ENCODE peak calls at places on chromosomes 7 and 10, in eight cellular contexts. One of them, this sample, is unnamed.

GRCh38 chr7:54091322-54091721 is 450.9 kb upstream of the VSTM2A start:
- DNase-seq in activated CD8-positive, alpha-beta memory T cell treated with anti-CD3 and anti-CD28 coated beads for 48 hours: no peak
- DNase-seq in substantia nigra: no peak
- DNase-seq in activated CD4-positive, alpha-beta T cell treated with anti-CD3 and anti-CD28 coated beads, Interleukin-2, amount 50 U/mL, for 48 hours: no peak
- DNase-seq in fibroblast of pulmonary artery: no peak
- DNase-seq in tibial artery: no peak
- DNase-seq in GM03348: no peak
- DNase-seq in tibial nerve: no peak
- DNase-seq in this sample: no peak

GRCh38 chr7:74656911-74657691 is 417 bp upstream of the GTF2I start:
- DNase-seq in activated CD8-positive, alpha-beta memory T cell treated with anti-CD3 and anti-CD28 coated beads for 48 hours: peak
- DNase-seq in substantia nigra: peak
- DNase-seq in activated CD4-positive, alpha-beta T cell treated with anti-CD3 and anti-CD28 coated beads, Interleukin-2, amount 50 U/mL, for 48 hours: peak
- DNase-seq in fibroblast of pulmonary artery: peak
- DNase-seq in tibial artery: peak
- DNase-seq in GM03348: peak
- DNase-seq in tibial nerve: peak
- DNase-seq in this sample: peak

GRCh38 chr7:30206466-30206865 is 71.7 kb downstream of the MTURN start:
- DNase-seq in activated CD8-positive, alpha-beta memory T cell treated with anti-CD3 and anti-CD28 coated beads for 48 hours: no peak
- DNase-seq in substantia nigra: no peak
- DNase-seq in activated CD4-positive, alpha-beta T cell treated with anti-CD3 and anti-CD28 coated beads, Interleukin-2, amount 50 U/mL, for 48 hours: no peak
- DNase-seq in fibroblast of pulmonary artery: peak
- DNase-seq in tibial artery: no peak
- DNase-seq in GM03348: peak
- DNase-seq in tibial nerve: no peak
- DNase-seq in this sample: no peak

GRCh38 chr7:105316578-105317375 is 71.9 kb downstream of the SRPK2 start:
- DNase-seq in activated CD8-positive, alpha-beta memory T cell treated with anti-CD3 and anti-CD28 coated beads for 48 hours: no peak
- DNase-seq in substantia nigra: no peak
- DNase-seq in activated CD4-positive, alpha-beta T cell treated with anti-CD3 and anti-CD28 coated beads, Interleukin-2, amount 50 U/mL, for 48 hours: no peak
- DNase-seq in fibroblast of pulmonary artery: no peak
- DNase-seq in tibial artery: no peak
- DNase-seq in GM03348: no peak
- DNase-seq in tibial nerve: no peak
- DNase-seq in this sample: no peak

GRCh38 chr10:118343115-118343514 is 991 bp upstream of the FAM204A start:
- DNase-seq in activated CD8-positive, alpha-beta memory T cell treated with anti-CD3 and anti-CD28 coated beads for 48 hours: no peak
- DNase-seq in substantia nigra: no peak
- DNase-seq in activated CD4-positive, alpha-beta T cell treated with anti-CD3 and anti-CD28 coated beads, Interleukin-2, amount 50 U/mL, for 48 hours: no peak
- DNase-seq in fibroblast of pulmonary artery: peak
- DNase-seq in tibial artery: no peak
- DNase-seq in GM03348: peak
- DNase-seq in tibial nerve: no peak
- DNase-seq in this sample: no peak

GRCh38 chr7:93092757-93093370 is 24.9 kb downstream of the SAMD9 start:
- DNase-seq in activated CD8-positive, alpha-beta memory T cell treated with anti-CD3 and anti-CD28 coated beads for 48 hours: no peak
- DNase-seq in substantia nigra: no peak
- DNase-seq in activated CD4-positive, alpha-beta T cell treated with anti-CD3 and anti-CD28 coated beads, Interleukin-2, amount 50 U/mL, for 48 hours: no peak
- DNase-seq in fibroblast of pulmonary artery: peak
- DNase-seq in tibial artery: no peak
- DNase-seq in GM03348: peak
- DNase-seq in tibial nerve: no peak
- DNase-seq in this sample: no peak

GRCh38 chr10:123269017-123269552 is 114.9 kb downstream of the BUB3 start:
- DNase-seq in activated CD8-positive, alpha-beta memory T cell treated with anti-CD3 and anti-CD28 coated beads for 48 hours: no peak
- DNase-seq in substantia nigra: no peak
- DNase-seq in activated CD4-positive, alpha-beta T cell treated with anti-CD3 and anti-CD28 coated beads, Interleukin-2, amount 50 U/mL, for 48 hours: no peak
- DNase-seq in fibroblast of pulmonary artery: no peak
- DNase-seq in tibial artery: no peak
- DNase-seq in GM03348: no peak
- DNase-seq in tibial nerve: no peak
- DNase-seq in this sample: no peak

GRCh38 chr10:96305019-96305418 is 785 bp downstream of the DNTT start:
- DNase-seq in activated CD8-positive, alpha-beta memory T cell treated with anti-CD3 and anti-CD28 coated beads for 48 hours: no peak
- DNase-seq in substantia nigra: no peak
- DNase-seq in activated CD4-positive, alpha-beta T cell treated with anti-CD3 and anti-CD28 coated beads, Interleukin-2, amount 50 U/mL, for 48 hours: no peak
- DNase-seq in fibroblast of pulmonary artery: no peak
- DNase-seq in tibial artery: no peak
- DNase-seq in GM03348: no peak
- DNase-seq in tibial nerve: no peak
- DNase-seq in this sample: no peak

GRCh38 chr7:99141756-99142726 is 1.9 kb downstream of the SMURF1 start:
- DNase-seq in activated CD8-positive, alpha-beta memory T cell treated with anti-CD3 and anti-CD28 coated beads for 48 hours: no peak
- DNase-seq in substantia nigra: peak
- DNase-seq in activated CD4-positive, alpha-beta T cell treated with anti-CD3 and anti-CD28 coated beads, Interleukin-2, amount 50 U/mL, for 48 hours: peak
- DNase-seq in fibroblast of pulmonary artery: peak
- DNase-seq in tibial artery: peak
- DNase-seq in GM03348: peak
- DNase-seq in tibial nerve: peak
- DNase-seq in this sample: peak

GRCh38 chr7:66697451-66698438 is 42.8 kb upstream of the RABGEF1 start:
- DNase-seq in activated CD8-positive, alpha-beta memory T cell treated with anti-CD3 and anti-CD28 coated beads for 48 hours: no peak
- DNase-seq in substantia nigra: peak
- DNase-seq in activated CD4-positive, alpha-beta T cell treated with anti-CD3 and anti-CD28 coated beads, Interleukin-2, amount 50 U/mL, for 48 hours: no peak
- DNase-seq in fibroblast of pulmonary artery: peak
- DNase-seq in tibial artery: peak
- DNase-seq in GM03348: peak
- DNase-seq in tibial nerve: no peak
- DNase-seq in this sample: no peak

GRCh38 chr10:124465003-124465776 is 3.6 kb downstream of the LHPP start:
- DNase-seq in activated CD8-positive, alpha-beta memory T cell treated with anti-CD3 and anti-CD28 coated beads for 48 hours: no peak
- DNase-seq in substantia nigra: no peak
- DNase-seq in activated CD4-positive, alpha-beta T cell treated with anti-CD3 and anti-CD28 coated beads, Interleukin-2, amount 50 U/mL, for 48 hours: no peak
- DNase-seq in fibroblast of pulmonary artery: no peak
- DNase-seq in tibial artery: no peak
- DNase-seq in GM03348: no peak
- DNase-seq in tibial nerve: no peak
- DNase-seq in this sample: no peak

GRCh38 chr7:33940503-33940902 is 35.2 kb downstream of the BMPER start:
- DNase-seq in activated CD8-positive, alpha-beta memory T cell treated with anti-CD3 and anti-CD28 coated beads for 48 hours: no peak
- DNase-seq in substantia nigra: no peak
- DNase-seq in activated CD4-positive, alpha-beta T cell treated with anti-CD3 and anti-CD28 coated beads, Interleukin-2, amount 50 U/mL, for 48 hours: no peak
- DNase-seq in fibroblast of pulmonary artery: no peak
- DNase-seq in tibial artery: no peak
- DNase-seq in GM03348: no peak
- DNase-seq in tibial nerve: no peak
- DNase-seq in this sample: no peak

GRCh38 chr7:47596502-47597202 is 14.7 kb upstream of the TNS3 start:
- DNase-seq in activated CD8-positive, alpha-beta memory T cell treated with anti-CD3 and anti-CD28 coated beads for 48 hours: no peak
- DNase-seq in substantia nigra: peak
- DNase-seq in activated CD4-positive, alpha-beta T cell treated with anti-CD3 and anti-CD28 coated beads, Interleukin-2, amount 50 U/mL, for 48 hours: no peak
- DNase-seq in fibroblast of pulmonary artery: no peak
- DNase-seq in tibial artery: no peak
- DNase-seq in GM03348: no peak
- DNase-seq in tibial nerve: no peak
- DNase-seq in this sample: no peak

This sample was measured in mucosa of descending colon.